ENCODE peak calls at places on chromosomes 6 and 20, in seven cellular contexts. L is memory B cell; B is ovary; D is Kasumi-1; P is T-cell; K is AG08396; V is effector CD4-positive, alpha-beta T cell. N is an unnamed sample.

GRCh38 chr6:25893778-25894177 is 19.7 kb upstream of the SLC17A3 start:
- DNase-seq in L (no peak), B (no peak), D (no peak), P (no peak), K (no peak), V (no peak), N (no peak)

GRCh38 chr6:131655387-131655786 is 18.3 kb downstream of the ENPP3 start:
- DNase-seq in L (no peak), B (no peak), D (no peak), P (no peak), K (no peak), V (no peak), N (no peak)

GRCh38 chr20:43863821-43864544 is 50.7 kb upstream of the TOX2 start:
- DNase-seq in L (no peak), B (no peak), D (no peak), P (no peak), K (no peak), V (no peak), N (no peak)

GRCh38 chr6:35208419-35208818 is 5.3 kb upstream of the SCUBE3 start:
- DNase-seq in L (no peak), B (no peak), D (no peak), P (no peak), K (no peak), V (no peak), N (no peak)

GRCh38 chr20:44678990-44679611 is 27.6 kb upstream of the ADA start:
- DNase-seq in L (no peak), B (no peak), D (no peak), P (no peak), K (no peak), V (no peak), N (no peak)

GRCh38 chr6:31493875-31494694 is 3.9 kb upstream of the MICB start:
- DNase-seq in L (peak), B (peak), D (peak), P (peak), K (peak), V (peak), N (peak)

GRCh38 chr20:17281478-17281877 is 54.6 kb downstream of the PCSK2 start:
- DNase-seq in L (no peak), B (no peak), D (peak), P (no peak), K (no peak), V (no peak), N (peak)

GRCh38 chr6:43368517-43369160 is 808 bp downstream of the ZNF318 start:
- DNase-seq in L (no peak), B (peak), D (no peak), P (no peak), K (peak), V (no peak), N (no peak)

GRCh38 chr6:113385020-113385431 is 472.1 kb upstream of the MARCKS start:
- DNase-seq in L (no peak), B (no peak), D (no peak), P (no peak), K (no peak), V (no peak), N (no peak)

GRCh38 chr20:46905364-46906125 is 10.9 kb downstream of the EYA2 start:
- DNase-seq in L (no peak), B (no peak), D (no peak), P (no peak), K (peak), V (no peak), N (no peak)

GRCh38 chr6:3584611-3585010 is 127.8 kb upstream of the SLC22A23 start:
- DNase-seq in L (no peak), B (no peak), D (no peak), P (no peak), K (no peak), V (no peak), N (no peak)

GRCh38 chr6:96086745-96087144 is 71.0 kb downstream of the FUT9 start:
- DNase-seq in L (no peak), B (no peak), D (no peak), P (no peak), K (no peak), V (no peak), N (no peak)

GRCh38 chr20:23442436-23442835 is 3.0 kb downstream of the CSTL1 start:
- DNase-seq in L (no peak), B (no peak), D (no peak), P (no peak), K (no peak), V (no peak), N (no peak)